ENCODE peak calls at places on chromosomes 6 and 20, in eight cellular contexts. W is aorta; L is IMR-90; O is psoas muscle; Y is tibial nerve; A is body of pancreas; E is CD8-positive, alpha-beta T cell; V is naive thymus-derived CD4-positive, alpha-beta T cell. K is an unnamed sample. For H3K4me1 and H3K36me3, the result is how much of the 10 kb centered on the place peaks cover.

GRCh38 chr6:132962936-132963579 is 148.7 kb downstream of the RPS12 start:
- DNase-seq in E (peak), L (peak), V (peak), O (peak), Y (peak), A (peak), W (peak), K (peak)

GRCh38 chr6:39312912-39313525 is 1.2 kb downstream of the KCNK17 start:
- DNase-seq in A (no peak), V (no peak), W (peak), Y (no peak), L (no peak), E (no peak), O (peak), K (no peak)

GRCh38 chr6:9796827-9797226 is 618.0 kb downstream of the TFAP2A start:
- DNase-seq in W (no peak), O (no peak), L (no peak), Y (no peak), A (no peak), E (no peak), V (no peak), K (no peak)

GRCh38 chr6:42105714-42106662 is 36.4 kb downstream of the C6orf132 start:
- DNase-seq in O (peak), V (no peak), W (no peak), E (no peak), L (no peak), Y (no peak), A (no peak), K (no peak)

GRCh38 chr6:92790381-92790780 is 629.0 kb downstream of the EPHA7 start:
- DNase-seq in Y (no peak), W (no peak), A (no peak), L (no peak), V (no peak), O (no peak), E (no peak), K (no peak)

GRCh38 chr20:25308671-25309394 is 60.9 kb downstream of the PYGB start:
- DNase-seq in L (peak), Y (no peak), V (no peak), O (no peak), A (no peak), E (no peak), W (peak), K (peak)

GRCh38 chr20:49510562-49511117 is 28.2 kb upstream of the KCNB1 start:
- DNase-seq in O (peak), E (no peak), A (peak), Y (peak), L (peak), W (peak), V (no peak), K (no peak)

GRCh38 chr6:14697427-14697826 is 548.4 kb upstream of the JARID2 start:
- DNase-seq in L (no peak), W (no peak), O (no peak), A (no peak), V (no peak), E (no peak), Y (no peak), K (no peak)

GRCh38 chr20:3766832-3767433 is 620 bp downstream of the ADISSP start:
- DNase-seq in E (no peak), Y (no peak), V (no peak), L (no peak), A (no peak), W (no peak), O (no peak), K (peak)

GRCh38 chr20:23586735-23587525 is 18.6 kb upstream of the CST9L start:
- DNase-seq in A (no peak), V (no peak), W (no peak), O (no peak), L (no peak), E (no peak), Y (no peak), K (no peak)

GRCh38 chr20:18856873-18857272 is 43.3 kb downstream of the SCP2D1 start:
- DNase-seq in L (no peak), E (no peak), A (no peak), V (no peak), W (no peak), O (no peak), Y (no peak), K (no peak)

GRCh38 chr6:151160869-151161268 is 78.9 kb upstream of the AKAP12 start:
- DNase-seq in L (no peak), O (no peak), V (no peak), A (peak), E (no peak), Y (peak), W (no peak), K (peak)

GRCh38 chr20:50012282-50013263 is 29.8 kb downstream of the SNAI1 start:
- DNase-seq in Y (no peak), W (no peak), E (no peak), A (no peak), L (no peak), O (no peak), V (no peak), K (no peak)

GRCh38 chr6:31713991-31714684 is 1.0 kb upstream of the LY6G6D start:
- DNase-seq in A (no peak), L (no peak), O (no peak), E (no peak), V (no peak), Y (no peak), W (no peak), K (no peak)

GRCh38 chr20:58875541-58876134 is 23.1 kb downstream of the GNAS start:
- DNase-seq in V (no peak), W (no peak), O (no peak), Y (no peak), E (no peak), L (peak), A (no peak), K (no peak)

GRCh38 chr6:150934380-150934779 is 68.9 kb downstream of the MTHFD1L start:
- DNase-seq in L (peak), Y (no peak), O (no peak), V (no peak), W (no peak), A (no peak), E (no peak), K (no peak)

GRCh38 chr6:90538651-90539050 is 48.2 kb downstream of the MAP3K7 start:
- DNase-seq in V (no peak), E (no peak), L (peak), A (no peak), W (no peak), Y (no peak), O (no peak), K (peak)

GRCh38 chr6:161050134-161050765 is 58.7 kb downstream of the MAP3K4 start:
- DNase-seq in Y (no peak), A (no peak), V (no peak), E (no peak), L (peak), O (no peak), W (no peak), K (no peak)
- H3K4me1 ChIP-seq in Y (under half), A (under half), V (under half), E (under half), L (under half), O (under half), W (under half), K (under half)

DNA sequence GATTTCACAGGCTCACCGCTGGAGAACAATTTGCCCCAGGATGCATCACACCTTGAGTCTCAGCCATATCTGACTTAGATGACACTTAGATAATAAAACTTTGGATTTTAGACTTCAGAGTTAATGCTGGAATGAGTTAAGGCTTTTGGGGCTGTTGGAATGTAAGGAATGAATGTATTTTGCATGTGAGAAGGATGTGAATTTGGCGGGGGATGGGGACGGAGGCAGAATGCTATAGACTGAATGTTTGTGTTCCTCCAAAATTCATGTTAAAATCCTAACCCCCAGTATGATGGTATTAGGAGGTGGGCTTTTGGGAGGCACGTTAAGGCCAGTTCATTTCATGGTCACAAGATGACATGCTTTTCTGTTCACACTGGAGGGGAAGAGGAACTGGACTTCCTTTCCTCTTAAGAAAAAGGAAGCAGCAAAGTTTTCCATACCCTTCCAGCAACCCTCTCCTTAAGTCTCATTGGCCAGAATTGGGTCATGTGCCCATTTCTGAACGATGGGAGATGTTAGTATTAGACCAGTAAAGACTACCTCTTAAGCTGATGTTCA is 5.8 kb upstream of the SRXN1 start:
- DNase-seq in A (no peak), L (no peak), W (no peak), O (no peak), V (no peak), Y (no peak), E (no peak), K (no peak)
- H3K36me3 ChIP-seq in A (under half), L (under half), W (under half), O (under half), V (under half), Y (under half), E (under half), K (under half)

GRCh38 chr6:52664185-52664990 is 6.5 kb upstream of the TMEM14A start:
- DNase-seq in Y (peak), E (peak), A (peak), V (peak), O (peak), L (peak), W (peak), K (peak)

GRCh38 chr6:52661551-52661950 is 9.4 kb upstream of the TMEM14A start:
- DNase-seq in W (no peak), L (no peak), Y (no peak), E (no peak), V (no peak), O (no peak), A (no peak), K (no peak)

GRCh38 chr6:52663120-52663934 is 7.6 kb upstream of the TMEM14A start:
- DNase-seq in A (peak), W (no peak), E (no peak), O (no peak), V (no peak), Y (no peak), L (peak), K (peak)

GRCh38 chr6:52663935-52664184 is 7.1 kb upstream of the TMEM14A start:
- DNase-seq in L (no peak), W (no peak), A (no peak), E (no peak), O (no peak), Y (no peak), V (no peak), K (no peak)

DNA sequence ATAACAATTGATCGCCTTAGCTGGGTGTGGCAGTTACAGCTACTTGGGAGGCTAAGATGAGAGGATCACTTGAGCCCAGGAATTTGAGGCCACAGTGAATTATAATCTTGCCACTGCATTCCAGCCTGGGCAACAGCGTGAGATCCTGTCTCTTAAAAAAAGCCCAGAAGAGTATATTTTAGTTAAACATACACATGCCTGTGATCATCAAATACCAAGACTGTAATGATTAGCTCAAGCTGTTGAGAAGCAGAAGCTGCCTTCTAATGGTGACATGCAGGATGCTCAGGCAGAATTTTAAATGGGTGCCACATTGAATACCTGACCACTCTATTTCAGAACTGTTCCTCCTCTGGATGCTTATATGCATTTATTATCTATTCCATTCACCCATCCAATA is 8.9 kb upstream of the TMEM14A start:
- DNase-seq in O (no peak), E (no peak), Y (no peak), L (no peak), V (no peak), W (no peak), A (no peak), K (no peak)
- H3K4me1 ChIP-seq in O (under half), E (under half), Y (under half), L (under half), V (under half), W (under half), A (under half), K (under half)

GRCh38 chr6:169232507-169232931 is 21.1 kb downstream of the THBS2 start:
- DNase-seq in Y (no peak), O (no peak), E (no peak), V (no peak), W (no peak), L (no peak), A (no peak), K (no peak)

GRCh38 chr6:169233181-169233580 is 20.5 kb downstream of the THBS2 start:
- DNase-seq in E (no peak), Y (no peak), L (no peak), O (no peak), W (no peak), V (no peak), A (no peak), K (no peak)

GRCh38 chr6:169230322-169230665 is 23.4 kb downstream of the THBS2 start:
- DNase-seq in E (no peak), A (no peak), O (no peak), Y (no peak), W (no peak), V (no peak), L (no peak), K (no peak)

GRCh38 chr6:169230923-169231789 is 22.5 kb downstream of the THBS2 start:
- DNase-seq in A (no peak), O (no peak), E (no peak), L (no peak), V (no peak), W (no peak), Y (no peak), K (no peak)

GRCh38 chr6:169231790-169232506 is 21.7 kb downstream of the THBS2 start:
- DNase-seq in E (no peak), L (no peak), A (no peak), O (no peak), V (no peak), Y (no peak), W (no peak), K (no peak)
- H3K36me3 ChIP-seq in E (under half), L (half or more), A (under half), O (under half), V (under half), Y (under half), W (under half), K (under half)

GRCh38 chr20:7180261-7181045 is 413.0 kb downstream of the BMP2 start:
- DNase-seq in V (no peak), W (no peak), A (no peak), E (no peak), Y (no peak), O (no peak), L (no peak), K (no peak)
- H3K4me1 ChIP-seq in V (under half), W (under half), A (under half), E (under half), Y (under half), O (under half), L (under half), K (under half)